ENCODE peak calls at places on chromosomes 11 and 22, in four cellular contexts. F, I, H and M are unnamed samples.

GRCh38 chr11:101442171-101442570 is 141.6 kb downstream of the TRPC6 start:
- DNase-seq in F (no peak), I (no peak), H (no peak), M (no peak)

GRCh38 chr11:45079943-45080719 is 66.3 kb upstream of the PRDM11 start:
- DNase-seq in F (no peak), I (no peak), H (peak), M (no peak)

GRCh38 chr11:43580735-43581369 is 99.7 kb upstream of the HSD17B12 start:
- DNase-seq in F (no peak), I (peak), H (no peak), M (no peak)

GRCh38 chr22:25478573-25478972 is 85.9 kb upstream of the GRK3 start:
- DNase-seq in F (no peak), I (no peak), H (no peak), M (no peak)

GRCh38 chr11:2929511-2929879 is 275 bp upstream of the PHLDA2 start:
- DNase-seq in F (no peak), I (no peak), H (peak), M (no peak)

GRCh38 chr22:20423636-20424511 is 13.8 kb downstream of the SCARF2 start:
- DNase-seq in F (no peak), I (no peak), H (no peak), M (no peak)

GRCh38 chr11:6705905-6706535 is 22.9 kb upstream of the MRPL17 start:
- DNase-seq in F (no peak), I (peak), H (no peak), M (no peak)

GRCh38 chr11:108115495-108116140 is 5.7 kb upstream of the ACAT1 start:
- DNase-seq in F (peak), I (peak), H (no peak), M (peak)

GRCh38 chr11:83866655-83867054 is 580.5 kb upstream of the CCDC90B start:
- DNase-seq in F (no peak), I (no peak), H (no peak), M (no peak)

GRCh38 chr11:1435820-1436467 is 46.2 kb downstream of the BRSK2 start:
- DNase-seq in F (no peak), I (peak), H (no peak), M (no peak)

GRCh38 chr11:11963842-11964773 is 44.3 kb downstream of the DKK3 start:
- DNase-seq in F (no peak), I (no peak), H (no peak), M (no peak)

GRCh38 chr22:29388759-29389090 is 355 bp upstream of the AP1B1 start:
- DNase-seq in F (no peak), I (no peak), H (no peak), M (no peak)

GRCh38 chr22:38267086-38267485 is 5.7 kb downstream of the TMEM184B start:
- DNase-seq in F (no peak), I (no peak), H (peak), M (no peak)

GRCh38 chr11:63762662-63763505 is 5.7 kb downstream of the ZFTA start:
- DNase-seq in F (no peak), I (peak), H (no peak), M (no peak)

GRCh38 chr11:128938156-128938885 is 4.3 kb downstream of the TP53AIP1 start:
- DNase-seq in F (no peak), I (no peak), H (no peak), M (no peak)

GRCh38 chr11:127919206-127920000 is 668.0 kb downstream of the ETS1 start:
- DNase-seq in F (no peak), I (no peak), H (no peak), M (peak)

GRCh38 chr22:49392841-49393510 is 434.7 kb downstream of the BRD1 start:
- DNase-seq in F (no peak), I (no peak), H (no peak), M (no peak)

GRCh38 chr11:12480401-12480800 is 103.0 kb downstream of the PARVA start:
- DNase-seq in F (no peak), I (no peak), H (no peak), M (no peak)

GRCh38 chr11:134482128-134482527 is 70.1 kb upstream of the B3GAT1 start:
- DNase-seq in F (no peak), I (no peak), H (no peak), M (no peak)

GRCh38 chr22:50208939-50209892 is 8.4 kb downstream of the SELENOO start:
- DNase-seq in F (no peak), I (no peak), H (no peak), M (no peak)

GRCh38 chr22:33896154-33896800 is 24.0 kb downstream of the LARGE1 start:
- DNase-seq in F (no peak), I (no peak), H (no peak), M (no peak)

GRCh38 chr11:61889831-61890230 is 1.5 kb downstream of the FADS3 start:
- DNase-seq in F (no peak), I (no peak), H (no peak), M (no peak)

GRCh38 chr11:62732830-62733229 is 4.5 kb downstream of the TTC9C start:
- DNase-seq in F (no peak), I (peak), H (no peak), M (no peak)

GRCh38 chr11:2762451-2762850 is 62.7 kb upstream of the KCNQ1OT1 start:
- DNase-seq in F (no peak), I (no peak), H (no peak), M (no peak)

GRCh38 chr11:12079726-12080556 is 30.4 kb upstream of the MICAL2 start:
- DNase-seq in F (peak), I (no peak), H (no peak), M (peak)

GRCh38 chr22:50544078-50544745 is 1.5 kb upstream of the KLHDC7B start:
- DNase-seq in F (no peak), I (peak), H (peak), M (no peak)

GRCh38 chr11:124863137-124863825 is 2.0 kb upstream of the ROBO3 start:
- DNase-seq in F (no peak), I (peak), H (no peak), M (no peak)

GRCh38 chr11:46352063-46352841 is 5.0 kb downstream of the DGKZ start:
- DNase-seq in F (no peak), I (peak), H (peak), M (no peak)

GRCh38 chr22:38826386-38826785 is 17.4 kb downstream of the NPTXR start:
- DNase-seq in F (no peak), I (no peak), H (no peak), M (no peak)

GRCh38 chr11:2662024-2662312 is 37.8 kb downstream of the KCNQ1OT1 start:
- DNase-seq in F (no peak), I (no peak), H (no peak), M (no peak)

GRCh38 chr11:612201-612960 is 3.4 kb downstream of the IRF7 start:
- DNase-seq in F (no peak), I (peak), H (no peak), M (no peak)

GRCh38 chr11:103652013-103652412 is 384.4 kb upstream of the DDI1 start:
- DNase-seq in F (no peak), I (no peak), H (no peak), M (no peak)

GRCh38 chr11:19088791-19089190 is 28.2 kb upstream of the ZDHHC13 start:
- DNase-seq in F (no peak), I (no peak), H (no peak), M (no peak)

GRCh38 chr11:19083166-19083565 is 22.6 kb upstream of the MRGPRX2 start:
- DNase-seq in F (no peak), I (no peak), H (no peak), M (no peak)

GRCh38 chr11:19087658-19088057 is 27.1 kb upstream of the MRGPRX2 start:
- DNase-seq in F (no peak), I (no peak), H (no peak), M (peak)

GRCh38 chr11:19080579-19080993 is 20.1 kb upstream of the MRGPRX2 start:
- DNase-seq in F (no peak), I (no peak), H (no peak), M (no peak)

DNA sequence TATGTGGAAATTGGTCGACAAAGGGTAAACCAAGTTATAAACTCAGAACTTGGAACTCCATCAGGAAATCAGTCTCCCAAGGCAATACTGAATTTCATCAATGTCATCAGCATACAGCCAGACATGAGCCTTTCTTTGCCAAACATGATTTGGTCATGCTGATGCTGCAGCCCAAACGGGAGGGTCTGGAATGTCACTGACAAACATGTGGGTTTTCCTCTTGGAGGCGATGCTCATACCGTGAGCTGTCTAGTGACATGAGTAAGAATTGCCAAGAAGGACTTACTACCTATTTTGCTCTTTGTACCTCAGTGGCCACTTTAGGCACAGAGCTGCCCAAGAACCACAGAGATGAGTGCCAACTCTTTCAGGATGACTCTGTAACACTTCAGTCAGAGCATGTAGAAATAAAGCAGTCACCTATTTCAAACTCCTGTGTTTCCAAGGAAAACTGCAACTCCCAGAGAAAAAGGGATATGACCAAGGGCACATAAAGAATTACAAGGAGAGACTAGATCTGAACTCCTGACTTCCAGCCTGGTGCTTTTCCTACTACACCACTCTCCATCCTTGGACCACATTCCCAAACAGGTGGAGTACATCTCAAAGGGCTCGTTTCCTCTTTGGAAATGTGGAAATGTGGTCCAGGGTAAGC is 24.3 kb upstream of the MRGPRX2 start:
- DNase-seq in F (no peak), I (no peak), H (no peak), M (no peak)
- H3K4me3 ChIP-seq in F (no peak), I (no peak), H (no peak), M (no peak)

DNA sequence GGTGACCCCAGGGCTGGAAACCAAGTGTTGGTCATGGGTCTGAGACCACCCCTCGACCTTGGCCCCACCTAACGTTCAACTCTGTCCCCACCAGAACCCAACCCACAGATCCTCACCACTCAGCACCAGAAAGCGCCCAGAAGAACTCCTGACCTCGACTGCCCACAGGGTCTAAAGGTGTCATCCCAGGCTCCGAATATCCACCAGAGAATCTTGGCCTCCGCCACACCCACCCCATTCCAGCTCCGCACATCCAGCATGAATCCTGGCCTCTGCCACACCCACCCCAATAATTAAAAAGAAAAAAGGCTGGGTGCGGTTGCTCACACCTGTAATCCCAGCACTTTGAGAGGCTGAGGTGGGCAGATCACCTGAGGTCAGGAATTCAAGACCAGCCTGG is 1.3 kb downstream of the CERK start:
- DNase-seq in F (no peak), I (no peak), H (no peak), M (no peak)
- H3K4me3 ChIP-seq in F (peak), I (peak), H (peak), M (peak)

GRCh38 chr22:45125198-45125597 is 38.5 kb upstream of the NUP50 start:
- DNase-seq in F (no peak), I (no peak), H (no peak), M (no peak)

GRCh38 chr22:45124176-45124857 is 39.4 kb upstream of the NUP50 start:
- DNase-seq in F (no peak), I (no peak), H (no peak), M (no peak)

GRCh38 chr22:45120931-45121330 is 42.8 kb upstream of the NUP50 start:
- DNase-seq in F (no peak), I (no peak), H (no peak), M (no peak)

GRCh38 chr22:45120440-45120839 is 43.3 kb upstream of the NUP50 start:
- DNase-seq in F (no peak), I (no peak), H (no peak), M (no peak)
- H3K4me3 ChIP-seq in F (no peak), I (no peak), H (no peak), M (no peak)

GRCh38 chr11:123357990-123358827 is 71.9 kb upstream of the GRAMD1B start:
- DNase-seq in F (no peak), I (peak), H (no peak), M (no peak)
- H3K4me3 ChIP-seq in F (peak), I (peak), H (peak), M (peak)

GRCh38 chr11:64989416-64989815 is 7.4 kb downstream of the BATF2 start:
- DNase-seq in F (no peak), I (no peak), H (no peak), M (no peak)
- H3K4me3 ChIP-seq in F (no peak), I (no peak), H (no peak), M (no peak)

GRCh38 chr11:33835143-33835878 is 56.6 kb downstream of the LMO2 start:
- DNase-seq in F (no peak), I (no peak), H (no peak), M (no peak)
- H3K4me3 ChIP-seq in F (no peak), I (no peak), H (no peak), M (no peak)

DNA sequence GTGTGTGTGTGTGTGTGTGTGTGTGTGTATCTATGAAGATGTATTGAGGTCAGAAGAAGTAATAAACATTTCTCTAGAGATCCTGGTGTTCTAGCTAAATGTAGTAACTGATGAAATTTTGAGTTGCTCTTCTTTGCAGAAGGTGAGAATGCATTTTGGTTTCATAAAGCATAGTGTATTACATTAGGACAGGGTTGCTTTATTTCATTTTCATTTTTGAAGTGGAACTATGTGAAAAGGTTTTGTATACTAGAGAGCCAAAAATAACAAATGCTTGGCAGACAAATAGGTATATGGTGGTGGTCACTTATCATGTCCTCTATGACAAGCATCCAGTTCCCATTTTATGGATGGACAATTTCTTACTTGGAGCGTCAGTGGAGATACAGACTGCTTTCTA is 99.0 kb downstream of the CASP12 start:
- DNase-seq in F (no peak), I (no peak), H (no peak), M (no peak)
- H3K4me3 ChIP-seq in F (no peak), I (no peak), H (peak), M (no peak)

GRCh38 chr11:8787372-8787771 is 104.8 kb downstream of the RPL27A start:
- DNase-seq in F (no peak), I (no peak), H (no peak), M (no peak)
- H3K4me3 ChIP-seq in F (no peak), I (no peak), H (no peak), M (no peak)

GRCh38 chr11:34250732-34251639 is 106.8 kb downstream of the ABTB2 start:
- DNase-seq in F (peak), I (peak), H (peak), M (no peak)

GRCh38 chr11:34252651-34253050 is 105.2 kb downstream of the ABTB2 start:
- DNase-seq in F (no peak), I (no peak), H (no peak), M (no peak)

GRCh38 chr11:34252015-34252414 is 105.8 kb downstream of the ABTB2 start:
- DNase-seq in F (no peak), I (no peak), H (no peak), M (no peak)

GRCh38 chr11:34249439-34250073 is 108.3 kb downstream of the ABTB2 start:
- DNase-seq in F (no peak), I (no peak), H (no peak), M (no peak)

DNA sequence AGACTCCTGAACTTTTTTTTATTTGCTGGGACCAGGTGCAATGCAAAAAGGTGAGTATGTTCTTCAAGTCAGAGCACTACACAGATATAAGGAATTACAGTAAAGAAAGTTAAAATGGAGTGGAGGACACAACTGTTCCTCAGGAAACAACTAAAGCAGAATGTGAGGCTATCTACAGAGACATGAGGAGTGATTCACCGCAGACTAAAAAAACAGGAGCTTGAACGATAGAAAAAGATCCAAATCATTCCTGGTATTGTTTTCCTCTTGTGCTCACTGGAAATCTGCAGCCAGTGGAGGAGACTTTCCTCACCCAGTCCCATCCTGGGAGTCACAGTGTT is 106.2 kb downstream of the ABTB2 start:
- DNase-seq in F (no peak), I (no peak), H (no peak), M (no peak)
- H3K4me3 ChIP-seq in F (peak), I (no peak), H (peak), M (no peak)